ENCODE peak calls at places on chromosomes 12 and 14, in four cellular contexts. M, V, O and C are unnamed samples.

GRCh38 chr12:92144631-92145480 is 790 bp downstream of the BTG1 start:
- DNase-seq in M (no peak), O (peak; percentile 63), V (no peak), C (peak; percentile 38)

GRCh38 chr14:26394114-26394855 is 203.5 kb downstream of the NOVA1 start:
- DNase-seq in O (peak; percentile 32), M (peak; percentile 8), V (no peak), C (no peak)

GRCh38 chr12:104520242-104520900 is 63.6 kb downstream of the CHST11 start:
- DNase-seq in O (no peak), V (no peak), M (no peak), C (no peak)

GRCh38 chr12:29640589-29641345 is 143.0 kb downstream of the TMTC1 start:
- DNase-seq in M (no peak), V (peak; percentile 31), O (peak; percentile 71), C (no peak)

GRCh38 chr14:20620798-20621478 is 20.6 kb downstream of the OR6S1 start:
- DNase-seq in O (no peak), M (no peak), V (no peak), C (no peak)

GRCh38 chr14:101503431-101504095 is 57.7 kb upstream of the DIO3 start:
- DNase-seq in O (no peak), M (no peak), V (no peak), C (no peak)

GRCh38 chr12:54004841-54005530 is 3.8 kb upstream of the HOXC8 start:
- DNase-seq in M (no peak), V (no peak), O (no peak), C (no peak)

GRCh38 chr12:53676715-53677611 is 1.1 kb upstream of the ATP5MC2 start:
- DNase-seq in V (no peak), M (no peak), O (no peak), C (peak; percentile 7)

GRCh38 chr12:75781532-75782046 is 250.0 kb downstream of the PHLDA1 start:
- DNase-seq in M (peak; percentile 29), V (no peak), O (peak; percentile 78), C (no peak)

GRCh38 chr12:10967409-10967808 is 19.3 kb downstream of the TAS2R50 start:
- DNase-seq in M (no peak), V (no peak), O (peak; percentile 52), C (no peak)

GRCh38 chr12:10191865-10192264 is 13.0 kb downstream of the TMEM52B start:
- DNase-seq in V (no peak), M (no peak), O (peak; percentile 87), C (no peak)

GRCh38 chr12:132837693-132838463 is 9.2 kb upstream of the GOLGA3 start:
- DNase-seq in M (no peak), V (no peak), O (no peak), C (no peak)

GRCh38 chr12:77130193-77130592 is 64.8 kb upstream of the E2F7 start:
- DNase-seq in M (no peak), O (no peak), V (no peak), C (no peak)

GRCh38 chr14:63051301-63051700 is 6.0 kb upstream of the KCNH5 start:
- DNase-seq in M (no peak), O (no peak), V (no peak), C (no peak)

GRCh38 chr12:74646831-74647230 is 109.2 kb downstream of the ATXN7L3B start:
- DNase-seq in V (no peak), O (no peak), M (no peak), C (no peak)

GRCh38 chr14:32667791-32668190 is 270.9 kb upstream of the NPAS3 start:
- DNase-seq in M (no peak), O (no peak), V (no peak), C (no peak)

GRCh38 chr12:66011731-66012130 is 118.8 kb downstream of the LLPH start:
- DNase-seq in O (peak; percentile 40), M (no peak), V (no peak), C (no peak)

GRCh38 chr12:94305293-94305957 is 154.2 kb downstream of the CEP83 start:
- DNase-seq in O (peak; percentile 95), M (no peak), V (no peak), C (no peak)